ENCODE peak calls at places on chromosomes 3 and 15, in four cellular contexts. W, O, H and I are unnamed samples.

GRCh38 chr3:55189359-55189801 is 261.5 kb upstream of the LRTM1 start:
- DNase-seq in W (no peak), O (no peak), H (no peak), I (no peak)

GRCh38 chr3:188349276-188349962 is 195.5 kb downstream of the LPP start:
- DNase-seq in W (no peak), O (no peak), H (no peak), I (no peak)

GRCh38 chr15:66165856-66166255 is 87.7 kb downstream of the MEGF11 start:
- DNase-seq in W (no peak), O (no peak), H (no peak), I (no peak)

GRCh38 chr15:86650084-86650483 is 570.4 kb downstream of the AGBL1 start:
- DNase-seq in W (no peak), O (no peak), H (no peak), I (no peak)

GRCh38 chr3:71011565-71012287 is 571.8 kb downstream of the FOXP1 start:
- DNase-seq in W (no peak), O (no peak), H (no peak), I (no peak)

GRCh38 chr15:70530035-70530499 is 233.3 kb downstream of the UACA start:
- DNase-seq in W (peak; percentile 9), O (no peak), H (no peak), I (no peak)

GRCh38 chr15:85099195-85099803 is 117.6 kb downstream of the PDE8A start:
- DNase-seq in W (no peak), O (no peak), H (no peak), I (no peak)

GRCh38 chr3:194487289-194488006 is 646 bp upstream of the ATP13A3 start:
- DNase-seq in W (peak; percentile 31), O (no peak), H (peak; percentile 47), I (peak; percentile 43)

GRCh38 chr3:104606812-104607211 is 759.9 kb upstream of the ALCAM start:
- DNase-seq in W (no peak), O (no peak), H (no peak), I (no peak)

GRCh38 chr15:43517354-43518072 is at the start of gene MAP1A:
- DNase-seq in W (no peak), O (peak; percentile 56), H (no peak), I (peak; percentile 37)

GRCh38 chr3:148642616-148643015 is 55.1 kb upstream of the AGTR1 start:
- DNase-seq in W (no peak), O (no peak), H (no peak), I (no peak)

GRCh38 chr3:113214917-113215595 is 3.7 kb downstream of the BOC start:
- DNase-seq in W (no peak), O (no peak), H (no peak), I (no peak)

GRCh38 chr15:42057744-42058646 is 36.4 kb downstream of the PLA2G4D start:
- DNase-seq in W (no peak), O (no peak), H (no peak), I (no peak)

GRCh38 chr15:42511010-42511396 is 15.6 kb downstream of the SNAP23 start:
- DNase-seq in W (no peak), O (no peak), H (no peak), I (no peak)